ENCODE peak calls at places on chromosomes 7 and 10, in eight cellular contexts. Y, E, T, G, D, R, P and N are unnamed samples.

GRCh38 chr10:7483848-7484247 is 73.0 kb upstream of the SFMBT2 start:
- ATAC-seq in E (no peak), Y (no peak), T (no peak), P (no peak), G (peak; percentile 8), D (no peak), R (no peak), N (no peak)

GRCh38 chr10:113819989-113820388 is 33.9 kb downstream of the DCLRE1A start:
- ATAC-seq in Y (no peak), G (no peak), R (no peak), D (no peak), T (no peak), P (no peak), E (no peak), N (no peak)

GRCh38 chr10:70494536-70494935 is 16.0 kb downstream of the PALD1 start:
- ATAC-seq in G (peak; percentile 73), T (peak; percentile 66), E (peak; percentile 92), Y (no peak), P (no peak), D (no peak), R (no peak), N (peak; percentile 91)

GRCh38 chr7:133310232-133310852 is 57.5 kb downstream of the EXOC4 start:
- ATAC-seq in R (no peak), E (no peak), T (no peak), D (no peak), Y (peak; percentile 30), P (no peak), G (no peak), N (no peak)

GRCh38 chr7:111005445-111005844 is 85.5 kb upstream of the LRRN3 start:
- ATAC-seq in Y (no peak), R (no peak), D (no peak), E (peak; percentile 22), T (peak; percentile 39), P (no peak), G (no peak), N (no peak)

GRCh38 chr7:44985900-44986217 is 7.0 kb upstream of the MYO1G start:
- ATAC-seq in R (no peak), P (no peak), D (no peak), Y (peak; percentile 33), T (no peak), G (no peak), E (no peak), N (no peak)

GRCh38 chr7:105000927-105001336 is 13.1 kb upstream of the KMT2E start:
- ATAC-seq in E (no peak), Y (no peak), G (no peak), T (no peak), P (no peak), D (no peak), R (no peak), N (no peak)

GRCh38 chr10:92873029-92873428 is 24.7 kb downstream of the EXOC6 start:
- ATAC-seq in E (no peak), P (no peak), R (no peak), Y (no peak), D (no peak), G (no peak), T (no peak), N (no peak)

GRCh38 chr7:94511763-94512162 is 2.2 kb downstream of the CASD1 start:
- ATAC-seq in Y (no peak), D (no peak), E (no peak), R (peak; percentile 8), G (no peak), P (peak; percentile 54), T (no peak), N (peak; percentile 57)

GRCh38 chr7:17680026-17680425 is 260.3 kb downstream of the SNX13 start:
- ATAC-seq in R (peak; percentile 41), E (no peak), G (no peak), P (peak; percentile 83), Y (peak; percentile 61), D (peak; percentile 63), T (no peak), N (no peak)

GRCh38 chr7:29291723-29292591 is 97.4 kb downstream of the CHN2 start:
- ATAC-seq in D (no peak), G (no peak), T (no peak), E (no peak), P (no peak), R (no peak), Y (no peak), N (no peak)

GRCh38 chr7:25180592-25180923 is 47.7 kb downstream of the NPVF start:
- ATAC-seq in Y (no peak), E (peak; percentile 40), P (no peak), R (no peak), T (peak; percentile 36), G (peak; percentile 55), D (peak; percentile 41), N (peak; percentile 49)

GRCh38 chr10:96463562-96463961 is 50.2 kb downstream of the TLL2 start:
- ATAC-seq in G (no peak), P (no peak), E (no peak), R (no peak), D (no peak), Y (no peak), T (no peak), N (no peak)

GRCh38 chr7:32044739-32045138 is 25.5 kb downstream of the PDE1C start:
- ATAC-seq in T (no peak), P (no peak), D (no peak), G (no peak), R (no peak), Y (no peak), E (no peak), N (no peak)

GRCh38 chr7:1458676-1459511 is at the start of gene MICALL2:
- ATAC-seq in D (peak; percentile 26), Y (peak; percentile 19), R (peak; percentile 37), T (peak; percentile 31), E (peak; percentile 15), P (peak; percentile 18), G (peak; percentile 38), N (peak; percentile 40)